ENCODE peak calls at places on chromosome 10, in eight cellular contexts. I is activated CD8-positive, alpha-beta memory T cell treated with anti-CD3 and anti-CD28 coated beads for 1 hour; X is stimulated activated naive B cell treated with anti-CD40 and anti-IgM and Interleukin-4, amounts not matched to agents 10 μg/mL and 1 μg/mL and 100 μg/mL, for 72 hours; L is KG1; H is mucosa of gallbladder; G is NAMALWA; Y is ELR; J is T-helper 17 cell. F is an unnamed sample.

GRCh38 chr10:21497177-21497807 is 28.2 kb downstream of the SKIDA1 start:
- DNase-seq in I (no peak), X (no peak), L (no peak), H (peak), G (peak), Y (peak), J (peak), F (peak)

GRCh38 chr10:86651021-86651471 is 3.3 kb upstream of the OPN4 start:
- DNase-seq in I (no peak), X (no peak), L (no peak), H (no peak), G (no peak), Y (no peak), J (no peak), F (no peak)

GRCh38 chr10:132291826-132292225 is 15.9 kb downstream of the STK32C start:
- DNase-seq in I (no peak), X (no peak), L (no peak), H (no peak), G (no peak), Y (no peak), J (no peak), F (no peak)

GRCh38 chr10:114042895-114043531 is 653 bp upstream of the ADRB1 start:
- DNase-seq in I (no peak), X (peak), L (no peak), H (no peak), G (no peak), Y (peak), J (no peak), F (peak)

GRCh38 chr10:72250666-72251065 is 23.1 kb upstream of the DDIT4 start:
- DNase-seq in I (no peak), X (no peak), L (no peak), H (peak), G (no peak), Y (peak), J (no peak), F (no peak)

GRCh38 chr10:12181065-12181775 is 14.5 kb downstream of the NUDT5 start:
- DNase-seq in I (peak), X (peak), L (peak), H (peak), G (no peak), Y (peak), J (peak), F (peak)

GRCh38 chr10:116627386-116627933 is 6.7 kb downstream of the PNLIPRP2 start:
- DNase-seq in I (no peak), X (no peak), L (no peak), H (no peak), G (no peak), Y (peak), J (no peak), F (no peak)

GRCh38 chr10:19169684-19170083 is 121.1 kb downstream of the MALRD1 start:
- DNase-seq in I (no peak), X (no peak), L (no peak), H (no peak), G (no peak), Y (no peak), J (no peak), F (no peak)

GRCh38 chr10:26879744-26880143 is 19.0 kb upstream of the ABI1 start:
- DNase-seq in I (no peak), X (no peak), L (no peak), H (peak), G (no peak), Y (no peak), J (no peak), F (no peak)

GRCh38 chr10:2081501-2081900 is 344.2 kb upstream of the ADARB2 start:
- DNase-seq in I (no peak), X (no peak), L (no peak), H (no peak), G (no peak), Y (no peak), J (no peak), F (no peak)

GRCh38 chr10:24553051-24553612 is 170.6 kb downstream of the ARHGAP21 start:
- DNase-seq in I (no peak), X (no peak), L (no peak), H (no peak), G (no peak), Y (no peak), J (no peak), F (no peak)

GRCh38 chr10:488081-488932 is 201.2 kb downstream of the DIP2C start:
- DNase-seq in I (no peak), X (no peak), L (no peak), H (no peak), G (no peak), Y (no peak), J (no peak), F (no peak)

GRCh38 chr10:74799840-74800239 is 26.6 kb upstream of the KAT6B start:
- DNase-seq in I (no peak), X (no peak), L (no peak), H (no peak), G (no peak), Y (peak), J (no peak), F (peak)

GRCh38 chr10:70546585-70546984 is 56.0 kb downstream of the PRF1 start:
- DNase-seq in I (no peak), X (no peak), L (no peak), H (no peak), G (no peak), Y (no peak), J (no peak), F (no peak)

GRCh38 chr10:30172096-30172495 is 112.7 kb upstream of the JCAD start:
- DNase-seq in I (no peak), X (no peak), L (no peak), H (no peak), G (no peak), Y (no peak), J (no peak), F (no peak)

GRCh38 chr10:98098247-98098646 is 36.2 kb upstream of the R3HCC1L start:
- DNase-seq in I (no peak), X (no peak), L (no peak), H (no peak), G (no peak), Y (no peak), J (no peak), F (no peak)

GRCh38 chr10:103745264-103746247 is 109.8 kb downstream of the SH3PXD2A start:
- DNase-seq in I (no peak), X (no peak), L (no peak), H (no peak), G (no peak), Y (peak), J (peak), F (peak)

GRCh38 chr10:74289956-74290355 is 138.9 kb downstream of the ADK start:
- DNase-seq in I (no peak), X (no peak), L (no peak), H (no peak), G (no peak), Y (peak), J (no peak), F (no peak)

GRCh38 chr10:42850931-42851330 is 68.3 kb downstream of the BMS1 start:
- DNase-seq in I (no peak), X (no peak), L (no peak), H (no peak), G (no peak), Y (peak), J (no peak), F (no peak)

GRCh38 chr10:43940898-43941777 is 292.5 kb upstream of the ZNF32 start:
- DNase-seq in I (no peak), X (no peak), L (no peak), H (no peak), G (no peak), Y (no peak), J (no peak), F (no peak)

GRCh38 chr10:70293169-70293813 is 9.5 kb upstream of the NPFFR1 start:
- DNase-seq in I (no peak), X (no peak), L (no peak), H (no peak), G (peak), Y (no peak), J (no peak), F (no peak)

GRCh38 chr10:112382539-112383235 is 8.8 kb downstream of the ACSL5 start:
- DNase-seq in I (no peak), X (no peak), L (no peak), H (no peak), G (no peak), Y (no peak), J (no peak), F (no peak)

GRCh38 chr10:122504551-122504950 is 43.2 kb downstream of the HTRA1 start:
- DNase-seq in I (no peak), X (no peak), L (no peak), H (peak), G (no peak), Y (peak), J (no peak), F (no peak)

GRCh38 chr10:571643-572042 is 117.8 kb downstream of the DIP2C start:
- DNase-seq in I (no peak), X (no peak), L (no peak), H (no peak), G (no peak), Y (no peak), J (no peak), F (no peak)

GRCh38 chr10:20990604-20991003 is 93.5 kb upstream of the NEBL start:
- DNase-seq in I (no peak), X (no peak), L (no peak), H (no peak), G (no peak), Y (no peak), J (no peak), F (no peak)

GRCh38 chr10:83991986-83992753 is 147.1 kb upstream of the GHITM start:
- DNase-seq in I (no peak), X (no peak), L (peak), H (no peak), G (peak), Y (peak), J (no peak), F (peak)

GRCh38 chr10:44974628-44975431 is 3.8 kb downstream of the DEPP1 start:
- DNase-seq in I (no peak), X (peak), L (no peak), H (peak), G (peak), Y (peak), J (peak), F (peak)

GRCh38 chr10:129968937-129969527 is 5.0 kb upstream of the EBF3 start:
- DNase-seq in I (no peak), X (no peak), L (peak), H (peak), G (no peak), Y (peak), J (no peak), F (peak)

GRCh38 chr10:103491729-103492364 is 1.7 kb upstream of the NEURL1 start:
- DNase-seq in I (no peak), X (no peak), L (no peak), H (peak), G (no peak), Y (peak), J (no peak), F (no peak)

GRCh38 chr10:73991846-73992245 is 6.1 kb upstream of the VCL start:
- DNase-seq in I (peak), X (peak), L (peak), H (peak), G (peak), Y (no peak), J (peak), F (peak)

GRCh38 chr10:22539579-22540160 is 174.7 kb downstream of the PIP4K2A start:
- DNase-seq in I (no peak), X (no peak), L (no peak), H (no peak), G (no peak), Y (no peak), J (no peak), F (no peak)

GRCh38 chr10:49293208-49293603 is 5.8 kb upstream of the C10orf71 start:
- DNase-seq in I (no peak), X (no peak), L (no peak), H (no peak), G (no peak), Y (no peak), J (no peak), F (no peak)

GRCh38 chr10:119315128-119316001 is 108.0 kb downstream of the GRK5 start:
- DNase-seq in I (peak), X (peak), L (no peak), H (no peak), G (peak), Y (peak), J (no peak), F (peak)

GRCh38 chr10:69644658-69645295 is 14.7 kb downstream of the FAM241B start:
- DNase-seq in I (no peak), X (peak), L (peak), H (peak), G (peak), Y (peak), J (no peak), F (peak)

GRCh38 chr10:36578306-36578705 is 547.1 kb upstream of the ANKRD30A start:
- DNase-seq in I (no peak), X (no peak), L (no peak), H (no peak), G (no peak), Y (peak), J (no peak), F (no peak)